ENCODE peak calls at places on chromosomes 5 and 9, in six cellular contexts. R is H1, Y is trophoblast cell, C is IMR-90, S is neuronal stem cell, G is H9. V is an unnamed sample. For H3K4me1, the result is how much of the 10 kb centered on the place peaks cover.

GRCh38 chr5:76403963-76404693 is 1.0 kb downstream of the IQGAP2 start:
- DNase-seq in Y (no peak), R (peak), C (no peak), G (peak), S (peak), V (peak)

GRCh38 chr5:10576121-10576789 is 12.4 kb downstream of the ANKRD33B start:
- DNase-seq in R (no peak), Y (no peak), G (no peak), C (no peak), S (no peak), V (no peak)

GRCh38 chr9:68610016-68610415 is 69.3 kb upstream of the TMEM252 start:
- DNase-seq in G (no peak), C (no peak), S (no peak), R (no peak), Y (no peak), V (no peak)

GRCh38 chr9:130450344-130451003 is 5.7 kb downstream of the ASS1 start:
- DNase-seq in S (no peak), C (no peak), G (peak), R (no peak), Y (no peak), V (peak)

GRCh38 chr5:61582887-61583286 is 250.8 kb downstream of the ZSWIM6 start:
- DNase-seq in G (no peak), C (no peak), Y (no peak), S (no peak), R (no peak), V (no peak)

GRCh38 chr9:92618633-92619225 is 51.2 kb downstream of the IPPK start:
- DNase-seq in R (no peak), C (no peak), Y (no peak), G (peak), S (no peak), V (no peak)

GRCh38 chr9:131677445-131678180 is 62.3 kb downstream of the RAPGEF1 start:
- DNase-seq in G (no peak), S (no peak), R (no peak), C (peak), Y (peak), V (no peak)

GRCh38 chr5:83095973-83096539 is 18.7 kb downstream of the XRCC4 start:
- DNase-seq in G (no peak), S (no peak), R (no peak), Y (peak), C (peak), V (peak)

GRCh38 chr5:35668320-35668719 is 50.7 kb downstream of the SPEF2 start:
- DNase-seq in S (no peak), C (no peak), R (no peak), G (no peak), Y (no peak), V (no peak)

GRCh38 chr5:117246386-117246785 is 671.8 kb upstream of the SEMA6A start:
- DNase-seq in R (no peak), Y (no peak), S (no peak), C (no peak), G (no peak), V (peak)

GRCh38 chr9:82538634-82539033 is 524.3 kb downstream of the RASEF start:
- DNase-seq in Y (no peak), S (no peak), R (no peak), C (no peak), G (no peak), V (no peak)

GRCh38 chr5:139382781-139383180 is 316 bp downstream of the SLC23A1 start:
- DNase-seq in G (no peak), R (no peak), S (no peak), Y (no peak), C (no peak), V (no peak)

GRCh38 chr9:4382722-4383317 is 83.0 kb upstream of the GLIS3 start:
- DNase-seq in Y (no peak), G (no peak), S (peak), R (no peak), C (peak), V (peak)

GRCh38 chr5:2782658-2783057 is 31.2 kb upstream of the IRX2 start:
- DNase-seq in Y (peak), S (no peak), R (no peak), G (no peak), C (no peak), V (no peak)

GRCh38 chr5:176319827-176320554 is 41.6 kb downstream of the KIAA1191 start:
- DNase-seq in C (peak), R (no peak), Y (no peak), G (no peak), S (no peak), V (peak)

GRCh38 chr9:112037281-112038016 is 137.6 kb downstream of the SUSD1 start:
- DNase-seq in C (peak), G (no peak), Y (no peak), R (no peak), S (peak), V (no peak)

GRCh38 chr9:129336601-129337286 is 158.7 kb upstream of the IER5L start:
- DNase-seq in R (peak), Y (no peak), S (no peak), G (peak), C (peak), V (peak)

GRCh38 chr5:30765227-30765626 is 428.3 kb upstream of the CDH6 start:
- DNase-seq in G (no peak), R (no peak), C (peak), S (no peak), Y (no peak), V (no peak)

GRCh38 chr5:30764704-30765103 is 428.8 kb upstream of the CDH6 start:
- DNase-seq in R (no peak), Y (no peak), C (peak), G (no peak), S (no peak), V (no peak)

GRCh38 chr5:30768061-30768460 is 425.4 kb upstream of the CDH6 start:
- DNase-seq in R (no peak), G (no peak), C (peak), Y (no peak), S (no peak), V (no peak)
- H3K4me1 ChIP-seq in R (under half), G (under half), C (under half), Y (under half), S (under half), V (under half)

GRCh38 chr9:13278368-13279246 is 885 bp downstream of the MPDZ start:
- DNase-seq in C (peak), G (peak), Y (peak), S (peak), R (peak), V (peak)
- H3K23ac ChIP-seq in C (peak), G (no peak), Y (no peak), S (peak), R (no peak), V (peak)

DNA sequence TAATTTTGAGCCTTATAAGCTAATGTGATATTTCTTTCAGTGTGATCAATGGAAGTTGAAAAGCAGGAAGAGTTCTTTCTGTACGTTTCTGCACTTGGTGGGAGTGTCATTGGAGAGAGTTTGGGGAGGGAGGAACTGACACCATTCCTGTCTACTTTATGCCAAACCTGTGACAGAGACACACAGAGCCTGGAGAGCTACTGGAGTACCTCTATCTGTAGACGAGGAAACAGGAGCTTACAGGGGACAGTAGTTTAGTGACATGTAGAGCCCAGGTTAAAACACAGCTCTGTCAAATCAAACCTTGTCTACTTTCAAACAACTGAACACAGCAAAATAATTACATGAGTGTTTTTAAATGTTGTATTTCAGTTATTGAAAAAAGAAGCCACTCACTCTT is 103.6 kb downstream of the PDE4D start:
- DNase-seq in S (no peak), C (no peak), Y (no peak), R (no peak), G (no peak), V (no peak)
- H3K4me1 ChIP-seq in S (under half), C (under half), Y (under half), R (under half), G (under half), V (under half)

DNA sequence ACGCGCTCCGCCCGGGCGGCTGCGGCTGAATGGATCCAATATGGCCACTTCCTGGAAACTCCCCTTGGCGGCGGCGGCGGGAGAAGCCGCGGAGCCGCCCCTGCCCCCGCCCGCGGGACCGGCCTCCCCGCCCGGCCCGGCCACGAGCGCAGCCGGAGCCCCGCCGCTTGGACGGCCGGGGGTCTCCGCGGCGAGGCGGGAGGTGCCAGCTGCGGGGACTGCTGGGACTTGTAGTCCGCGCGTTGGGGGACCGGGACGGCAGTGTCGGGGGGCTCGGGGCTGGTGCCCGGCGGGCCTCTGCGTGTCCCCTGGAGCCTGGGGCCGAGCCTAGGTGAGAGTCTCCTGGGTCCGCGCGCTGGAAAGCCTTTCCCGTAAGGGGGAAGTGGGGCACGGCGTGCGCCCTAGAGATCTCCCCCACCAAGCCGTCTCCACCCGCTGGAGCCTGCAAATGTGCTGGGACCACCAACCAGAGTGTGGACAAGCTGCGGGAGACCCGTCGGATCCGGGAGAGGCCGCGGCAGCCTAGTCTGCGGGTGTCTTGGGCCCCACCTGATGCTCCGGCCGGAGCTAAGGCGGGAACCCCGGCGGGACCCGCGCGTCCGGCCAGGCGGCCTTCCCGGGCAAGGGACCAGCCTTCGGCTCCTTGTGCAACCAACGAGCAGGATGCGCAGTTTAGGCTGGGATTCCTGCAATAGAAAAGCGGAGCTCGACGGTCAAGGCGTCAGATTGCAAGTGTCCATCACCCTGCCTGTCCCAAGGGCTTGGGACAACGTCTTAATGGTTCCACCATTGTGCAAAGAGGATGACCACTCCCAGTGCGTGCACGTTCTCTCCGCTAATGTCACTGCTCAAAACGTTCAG is at the start of gene SEPTIN8:
- DNase-seq in C (no peak), R (peak), G (peak), S (peak), Y (peak), V (peak)
- H3K23ac ChIP-seq in C (peak), R (no peak), G (no peak), S (peak), Y (no peak), V (no peak)

DNA sequence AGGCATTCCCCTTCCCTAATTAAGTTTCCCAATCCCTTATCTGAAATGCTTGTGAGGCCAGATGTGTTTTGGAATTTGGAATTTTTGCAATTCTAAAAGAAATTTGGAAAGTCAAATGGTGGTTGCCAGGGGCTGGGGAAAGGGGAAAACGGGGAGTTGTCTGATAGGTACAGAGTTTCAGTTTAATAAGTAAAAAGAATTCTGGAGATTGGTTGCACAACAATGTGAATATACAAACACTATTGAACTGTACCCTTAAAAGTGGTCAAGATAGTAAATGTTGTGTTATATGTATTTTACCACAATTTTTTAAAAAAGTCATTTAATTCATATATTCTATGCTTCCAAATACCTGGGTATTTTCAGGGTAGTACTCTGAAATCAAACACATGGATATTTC is 154.5 kb downstream of the ADAMTS12 start:
- DNase-seq in G (no peak), Y (no peak), R (no peak), S (no peak), C (no peak), V (no peak)
- H3K4me1 ChIP-seq in G (under half), Y (under half), R (under half), S (under half), C (under half), V (under half)

GRCh38 chr9:105064248-105065118 is 136.5 kb upstream of the ABCA1 start:
- DNase-seq in C (peak), G (peak), R (no peak), Y (peak), S (peak), V (peak)

GRCh38 chr9:105062222-105062850 is 134.4 kb upstream of the ABCA1 start:
- DNase-seq in S (no peak), C (no peak), G (no peak), R (no peak), Y (no peak), V (no peak)

GRCh38 chr9:105065119-105066088 is 137.4 kb upstream of the ABCA1 start:
- DNase-seq in G (no peak), Y (no peak), C (no peak), S (no peak), R (no peak), V (no peak)

GRCh38 chr9:105066265-105066865 is 138.4 kb upstream of the ABCA1 start:
- DNase-seq in Y (no peak), G (no peak), S (no peak), C (no peak), R (no peak), V (no peak)

GRCh38 chr9:105063665-105064247 is 135.8 kb upstream of the ABCA1 start:
- DNase-seq in R (no peak), G (no peak), Y (peak), S (no peak), C (peak), V (no peak)
- H3K23ac ChIP-seq in R (no peak), G (no peak), Y (no peak), S (no peak), C (peak), V (peak)

GRCh38 chr5:178080618-178081410 is 32.5 kb upstream of the N4BP3 start:
- DNase-seq in G (no peak), R (no peak), S (no peak), Y (peak), C (no peak), V (peak)

GRCh38 chr5:178081571-178082244 is 31.6 kb upstream of the N4BP3 start:
- DNase-seq in Y (peak), R (no peak), G (peak), C (no peak), S (no peak), V (no peak)

GRCh38 chr5:178078197-178078995 is 34.9 kb upstream of the N4BP3 start:
- DNase-seq in S (no peak), Y (peak), R (no peak), C (peak), G (no peak), V (no peak)

GRCh38 chr5:178077751-178078150 is 35.6 kb upstream of the N4BP3 start:
- DNase-seq in R (no peak), C (no peak), G (peak), S (no peak), Y (peak), V (peak)

DNA sequence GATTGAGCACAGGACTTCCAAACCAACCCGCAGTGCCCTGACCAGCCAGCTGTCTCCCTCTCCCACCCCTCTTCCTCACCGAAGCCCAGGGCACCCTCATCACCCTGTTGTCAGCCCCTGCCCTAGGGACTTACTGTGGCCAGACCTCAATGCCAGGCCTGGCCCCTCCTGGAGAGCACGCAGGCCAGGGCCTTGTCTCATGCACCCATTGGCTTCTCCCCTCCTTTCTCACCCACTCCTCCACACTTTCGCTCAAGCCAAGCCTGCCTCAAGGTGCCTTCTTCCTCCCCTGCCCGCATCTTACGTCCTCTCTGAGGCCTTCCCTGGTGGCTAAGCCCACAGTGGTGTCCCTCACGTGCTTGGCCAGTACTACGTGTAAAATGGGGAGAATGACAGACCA is 33.3 kb upstream of the N4BP3 start:
- DNase-seq in Y (peak), S (no peak), R (no peak), G (no peak), C (no peak), V (no peak)
- H3K4me1 ChIP-seq in Y (under half), S (under half), R (under half), G (under half), C (under half), V (under half)